ENCODE peak calls at places on chromosomes 3 and 15, in seven cellular contexts. O is cardiac fibroblast; Y is A549; L is testis; K is bronchial epithelial cell; B is neural progenitor cell; R is CD8-positive, alpha-beta T cell. Z is an unnamed sample.

GRCh38 chr3:47663630-47664240 is 85.1 kb upstream of the CSPG5 start:
- DNase-seq in R (no peak), L (no peak), B (no peak), K (no peak), Y (no peak), O (no peak), Z (no peak)

GRCh38 chr3:65714138-65714537 is 324.6 kb downstream of the MAGI1 start:
- DNase-seq in R (no peak), L (peak), O (peak), K (no peak), B (no peak), Y (no peak), Z (no peak)

GRCh38 chr15:38560456-38560926 is 4.1 kb downstream of the RASGRP1 start:
- DNase-seq in R (no peak), Y (no peak), L (no peak), B (no peak), O (no peak), K (no peak), Z (no peak)

GRCh38 chr3:77449459-77449858 is 409.6 kb downstream of the ROBO2 start:
- DNase-seq in B (no peak), L (no peak), K (no peak), R (no peak), Y (no peak), O (no peak), Z (no peak)

GRCh38 chr3:107992976-107993684 is 97.7 kb downstream of the CD47 start:
- DNase-seq in R (no peak), O (peak), B (no peak), K (peak), Y (no peak), L (no peak), Z (no peak)

GRCh38 chr15:29822685-29823459 is 604 bp upstream of the TJP1 start:
- DNase-seq in Y (peak), O (peak), L (no peak), R (no peak), B (peak), K (peak), Z (peak)

GRCh38 chr3:155297100-155297499 is 3.6 kb upstream of the STRIT1 start:
- DNase-seq in R (no peak), B (no peak), K (no peak), L (no peak), O (no peak), Y (no peak), Z (no peak)

GRCh38 chr3:186235554-186235953 is 126.5 kb downstream of the DGKG start:
- DNase-seq in O (no peak), Y (no peak), K (no peak), R (no peak), L (no peak), B (no peak), Z (no peak)

GRCh38 chr15:63013052-63013808 is 29.3 kb upstream of the TPM1 start:
- DNase-seq in O (peak), R (no peak), L (no peak), Y (no peak), B (no peak), K (peak), Z (peak)

GRCh38 chr15:88701561-88702095 is 62.8 kb downstream of the ISG20 start:
- DNase-seq in Y (peak), L (no peak), O (peak), B (peak), K (no peak), R (peak), Z (no peak)

GRCh38 chr15:84797212-84797611 is 19.9 kb upstream of the ALPK3 start:
- DNase-seq in R (no peak), L (no peak), K (no peak), B (no peak), Y (no peak), O (peak), Z (no peak)

GRCh38 chr3:146540236-146540635 is 4.2 kb downstream of the PLSCR1 start:
- DNase-seq in R (no peak), Y (no peak), L (no peak), K (no peak), B (no peak), O (no peak), Z (no peak)

GRCh38 chr3:182704926-182705325 is 88.4 kb upstream of the ATP11B start:
- DNase-seq in O (no peak), B (peak), Y (no peak), K (no peak), L (no peak), R (no peak), Z (no peak)

GRCh38 chr3:156252656-156253055 is 132.3 kb downstream of the KCNAB1 start:
- DNase-seq in O (no peak), K (no peak), B (peak), R (no peak), L (peak), Y (no peak), Z (peak)

GRCh38 chr15:80507638-80508316 is 103.6 kb downstream of the ARNT2 start:
- DNase-seq in R (no peak), Y (no peak), K (peak), O (peak), B (no peak), L (no peak), Z (no peak)

GRCh38 chr3:19348929-19349564 is 200.7 kb downstream of the KCNH8 start:
- DNase-seq in B (peak), O (peak), R (no peak), Y (peak), L (peak), K (peak), Z (no peak)

GRCh38 chr15:66884661-66885237 is 180.7 kb upstream of the SMAD3 start:
- DNase-seq in R (no peak), K (no peak), O (no peak), B (no peak), Y (no peak), L (peak), Z (no peak)

GRCh38 chr15:66881173-66881905 is 179.3 kb downstream of the SMAD6 start:
- DNase-seq in K (no peak), O (no peak), B (no peak), R (no peak), Y (no peak), L (peak), Z (no peak)

GRCh38 chr15:66885281-66885915 is 180.0 kb upstream of the SMAD3 start:
- DNase-seq in K (no peak), B (no peak), L (no peak), R (no peak), O (no peak), Y (no peak), Z (no peak)

GRCh38 chr15:66882251-66883020 is 180.4 kb downstream of the SMAD6 start:
- DNase-seq in K (peak), B (no peak), O (peak), Y (peak), L (peak), R (no peak), Z (peak)

DNA sequence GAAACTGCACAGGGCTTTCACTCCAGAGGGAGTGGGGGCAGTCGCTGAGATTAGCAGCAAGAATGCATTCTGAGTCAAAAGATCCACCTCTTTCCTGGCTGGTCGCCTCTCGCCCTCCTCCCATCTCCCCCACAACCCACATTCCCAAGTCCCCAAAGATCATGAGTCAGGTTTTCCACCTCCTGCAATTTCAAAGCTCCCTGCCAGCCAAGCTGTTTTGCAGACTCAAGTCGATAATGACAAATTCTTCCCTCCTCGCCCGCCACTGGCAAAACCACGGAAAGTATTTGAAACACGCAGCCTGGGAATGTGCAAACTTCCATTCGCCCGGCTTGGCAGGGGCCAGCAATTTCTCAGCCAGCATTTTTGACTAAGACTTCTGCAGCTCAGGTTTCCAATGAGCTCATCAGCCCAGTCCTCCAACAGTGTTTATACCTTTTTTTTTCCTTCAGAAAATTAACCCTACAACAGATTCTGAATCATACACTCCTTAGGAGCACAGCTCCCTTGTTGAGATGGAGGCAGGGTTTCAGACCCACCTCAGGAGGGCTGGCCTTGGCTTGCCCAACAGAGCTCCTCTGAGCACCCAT is 181.4 kb downstream of the SMAD6 start:
- DNase-seq in R (no peak), Y (peak), L (peak), B (peak), O (peak), K (peak), Z (peak)
- TF ChIP-seq CTCF in R (no peak), Y (no peak), L (no peak), B (no peak), O (no peak), K (no peak), Z (no peak)

GRCh38 chr3:184227481-184227935 is 1.9 kb upstream of the VWA5B2 start:
- DNase-seq in K (peak), Y (peak), B (peak), L (no peak), O (peak), R (peak), Z (peak)

GRCh38 chr3:184230603-184231528 is 1.5 kb downstream of the VWA5B2 start:
- DNase-seq in B (peak), L (no peak), Y (no peak), O (no peak), R (no peak), K (peak), Z (no peak)

GRCh38 chr3:184229424-184230080 is at the start of gene VWA5B2:
- DNase-seq in Y (peak), B (peak), L (peak), O (no peak), K (peak), R (peak), Z (peak)

GRCh38 chr3:184230081-184230602 is 757 bp downstream of the VWA5B2 start:
- DNase-seq in L (no peak), K (no peak), Y (no peak), R (no peak), B (peak), O (no peak), Z (no peak)

DNA sequence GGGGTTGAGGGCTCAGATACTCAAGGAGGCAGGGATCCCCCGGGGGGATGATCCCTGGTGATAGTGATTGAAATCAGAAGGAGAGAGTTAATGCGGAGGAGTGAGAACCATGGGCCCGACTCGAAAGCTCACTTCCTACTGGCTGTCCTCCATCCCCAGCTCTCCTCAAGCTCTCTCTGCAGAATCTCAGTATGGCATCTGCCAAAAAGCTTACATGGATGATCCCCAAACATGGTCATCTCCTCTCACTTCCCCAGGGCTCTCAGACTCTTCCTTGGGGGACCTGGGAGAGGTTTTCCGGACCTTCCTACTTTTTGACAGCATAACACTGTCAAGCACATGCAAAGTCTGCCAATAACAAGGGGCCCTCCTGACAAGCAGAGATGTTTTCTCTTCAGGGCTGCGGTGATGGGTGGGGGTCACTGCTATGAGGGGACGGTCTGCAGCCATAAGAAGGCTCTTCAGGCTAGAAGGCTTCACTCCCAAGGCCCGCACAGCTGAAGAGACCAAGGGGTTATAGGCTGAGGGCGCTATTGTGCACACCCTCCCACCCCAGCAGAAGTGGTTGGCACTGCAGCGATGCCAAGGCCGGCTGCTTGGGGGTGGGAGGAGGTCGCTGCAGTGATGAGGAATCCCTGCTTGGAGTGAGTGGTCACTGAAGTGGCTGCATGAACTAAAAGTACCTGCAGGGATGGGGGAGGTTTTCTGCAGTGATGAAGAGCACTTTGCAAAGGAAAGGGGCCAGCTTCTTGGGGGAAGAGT is 828 bp upstream of the VWA5B2 start:
- DNase-seq in K (no peak), R (no peak), Y (no peak), B (peak), O (no peak), L (no peak), Z (no peak)
- H3K4me3 ChIP-seq in K (no peak), R (peak), Y (peak), B (peak), O (no peak), L (no peak), Z (no peak)

GRCh38 chr3:174219738-174220137 is 639.4 kb upstream of the NAALADL2 start:
- DNase-seq in L (no peak), R (no peak), K (no peak), O (no peak), B (no peak), Y (no peak), Z (no peak)
- TF ChIP-seq CTCF in L (no peak), R (no peak), K (no peak), O (no peak), B (peak), Y (no peak), Z (no peak)

GRCh38 chr3:13570391-13571194 is 21.7 kb downstream of the FBLN2 start:
- DNase-seq in Y (no peak), O (no peak), B (no peak), L (no peak), K (no peak), R (no peak), Z (no peak)
- H3K4me3 ChIP-seq in Y (no peak), O (no peak), B (no peak), L (no peak), K (no peak), R (no peak), Z (no peak)

GRCh38 chr15:77495806-77496589 is 75.3 kb downstream of the HMG20A start:
- DNase-seq in R (no peak), Y (no peak), B (peak), K (no peak), L (no peak), O (peak), Z (peak)

GRCh38 chr15:77497942-77498361 is 77.3 kb downstream of the HMG20A start:
- DNase-seq in L (peak), R (no peak), B (no peak), O (no peak), K (no peak), Y (no peak), Z (no peak)

GRCh38 chr15:77499087-77499765 is 78.5 kb downstream of the HMG20A start:
- DNase-seq in O (no peak), Y (no peak), L (no peak), K (no peak), R (no peak), B (peak), Z (no peak)

GRCh38 chr15:77496710-77497107 is 76.0 kb downstream of the HMG20A start:
- DNase-seq in R (peak), Y (peak), B (peak), K (peak), L (peak), O (peak), Z (peak)

GRCh38 chr15:77497108-77497737 is 76.5 kb downstream of the HMG20A start:
- DNase-seq in L (peak), Y (no peak), B (no peak), R (no peak), O (peak), K (no peak), Z (no peak)
- TF ChIP-seq CTCF in L (no peak), Y (peak), B (no peak), R (no peak), O (no peak), K (no peak), Z (no peak)

DNA sequence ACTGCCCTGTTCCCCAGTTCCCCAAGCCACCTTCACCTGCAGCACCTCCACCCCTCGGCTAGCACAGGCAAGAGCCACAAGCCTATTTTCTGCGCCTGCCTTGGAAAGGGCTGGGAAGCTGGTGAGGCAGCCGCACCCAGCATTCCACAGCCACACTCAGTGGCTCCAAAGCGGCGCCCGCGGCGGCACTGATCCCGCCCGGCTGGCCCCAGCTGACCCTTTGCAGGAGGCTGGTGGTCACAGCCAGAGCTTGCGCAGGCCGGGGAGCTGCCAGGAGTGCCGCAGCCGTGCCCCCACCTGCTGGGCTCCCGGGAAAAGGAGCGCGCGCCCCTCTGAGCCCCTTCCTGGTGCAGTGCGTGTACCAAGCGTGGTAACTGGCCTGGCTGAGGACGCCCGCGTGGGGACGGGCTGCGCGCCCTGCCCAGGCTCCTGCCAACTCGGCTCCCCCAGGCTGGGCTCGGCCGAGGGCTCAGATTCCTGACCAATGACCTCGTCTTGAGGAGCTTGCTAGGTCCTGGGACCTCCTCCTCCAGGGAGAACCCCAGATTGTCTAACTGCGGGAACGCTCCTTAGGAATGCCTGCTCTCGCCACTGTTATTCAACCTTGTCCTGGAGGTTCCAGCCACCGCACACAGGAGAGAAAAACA is 13.3 kb downstream of the GRAMD2A start:
- DNase-seq in R (no peak), L (no peak), K (no peak), O (no peak), Y (peak), B (peak), Z (no peak)
- H3K4me3 ChIP-seq in R (no peak), L (peak), K (peak), O (no peak), Y (peak), B (peak), Z (no peak)

GRCh38 chr3:112813723-112814171 is 32.9 kb downstream of the CD200R1L start:
- DNase-seq in O (no peak), K (peak), R (no peak), B (no peak), L (peak), Y (no peak), Z (peak)
- TF ChIP-seq CTCF in O (no peak), K (no peak), R (no peak), B (no peak), L (no peak), Y (no peak), Z (no peak)

GRCh38 chr3:101873619-101874018 is 24.3 kb downstream of the NFKBIZ start:
- DNase-seq in L (no peak), K (no peak), Y (no peak), B (no peak), R (no peak), O (peak), Z (peak)
- H3K4me3 ChIP-seq in L (no peak), K (no peak), Y (no peak), B (no peak), R (no peak), O (no peak), Z (no peak)

GRCh38 chr3:103919327-103919726 is 1447.4 kb upstream of the ALCAM start:
- DNase-seq in Y (no peak), R (no peak), K (no peak), O (no peak), L (no peak), B (no peak), Z (no peak)
- TF ChIP-seq CTCF in Y (no peak), R (no peak), K (no peak), O (no peak), L (no peak), B (no peak), Z (no peak)

Z was measured in endothelial cell of umbilical vein.